ENCODE peak calls at places on chromosome 13, in seven cellular contexts. H, L, Y, B, N, Q and U are unnamed samples.

GRCh38 chr13:114107686-114108081 is 24.7 kb downstream of the RASA3 start:
- DNase-seq in H (peak; percentile 41), L (no peak), Y (no peak), B (no peak), N (no peak), Q (no peak), U (no peak)

GRCh38 chr13:73835138-73835721 is 299.0 kb downstream of the KLF12 start:
- DNase-seq in H (peak; percentile 33), L (peak; percentile 22), Y (peak; percentile 26), B (peak; percentile 39), N (peak; percentile 30), Q (no peak), U (peak; percentile 16)

GRCh38 chr13:73057284-73058025 is 1.4 kb upstream of the KLF5 start:
- DNase-seq in H (no peak), L (no peak), Y (no peak), B (no peak), N (no peak), Q (no peak), U (no peak)

GRCh38 chr13:23679214-23679613 is 109.0 kb downstream of the TNFRSF19 start:
- DNase-seq in H (no peak), L (no peak), Y (no peak), B (no peak), N (no peak), Q (no peak), U (no peak)

GRCh38 chr13:99970761-99971575 is 599 bp downstream of the ZIC5 start:
- DNase-seq in H (peak; percentile 50), L (no peak), Y (peak; percentile 66), B (no peak), N (no peak), Q (peak; percentile 84), U (no peak)

GRCh38 chr13:37226966-37227365 is 121.5 kb upstream of the CSNK1A1L start:
- DNase-seq in H (no peak), L (no peak), Y (no peak), B (no peak), N (no peak), Q (no peak), U (no peak)

GRCh38 chr13:37914781-37915391 is 45.3 kb upstream of the TRPC4 start:
- DNase-seq in H (no peak), L (no peak), Y (no peak), B (no peak), N (no peak), Q (peak; percentile 53), U (no peak)

GRCh38 chr13:30766957-30767603 is 31.7 kb downstream of the ALOX5AP start:
- DNase-seq in H (no peak), L (no peak), Y (no peak), B (no peak), N (peak; percentile 59), Q (no peak), U (no peak)

GRCh38 chr13:96223231-96223630 is 133.3 kb downstream of the HS6ST3 start:
- DNase-seq in H (no peak), L (no peak), Y (no peak), B (no peak), N (no peak), Q (no peak), U (no peak)

GRCh38 chr13:40175639-40176038 is 490.8 kb downstream of the FOXO1 start:
- DNase-seq in H (no peak), L (no peak), Y (no peak), B (no peak), N (no peak), Q (no peak), U (no peak)

GRCh38 chr13:20127563-20128458 is 33.0 kb downstream of the GJA3 start:
- DNase-seq in H (peak; percentile 87), L (no peak), Y (no peak), B (peak; percentile 53), N (no peak), Q (peak; percentile 84), U (no peak)
- TF ChIP-seq JUND in H (no peak), L (no peak), Y (no peak), B (no peak), N (no peak), Q (no peak), U (no peak)

DNA sequence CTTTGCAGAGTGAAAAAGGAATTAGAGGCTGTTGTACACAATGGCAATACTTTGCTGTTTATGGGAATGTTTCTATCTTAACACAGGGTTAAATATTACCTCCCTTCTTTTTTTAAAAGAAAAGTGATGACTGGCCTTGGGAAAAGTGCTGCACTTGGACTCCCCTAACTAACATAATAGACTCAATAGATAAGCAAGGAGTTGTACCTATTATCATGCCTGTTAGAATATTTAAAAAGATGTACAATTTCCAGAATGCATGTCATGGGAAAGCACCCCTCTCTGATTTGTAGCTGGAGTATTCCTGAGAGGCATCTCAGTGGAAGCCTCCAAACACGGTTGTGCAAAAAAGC is 79.3 kb upstream of the GPC6 start:
- DNase-seq in H (no peak), L (no peak), Y (no peak), B (no peak), N (no peak), Q (no peak), U (no peak)
- TF ChIP-seq JUND in H (no peak), L (no peak), Y (no peak), B (no peak), N (no peak), Q (no peak), U (no peak)

GRCh38 chr13:110408286-110408685 is 101.2 kb downstream of the COL4A2 start:
- DNase-seq in H (no peak), L (no peak), Y (no peak), B (no peak), N (no peak), Q (no peak), U (no peak)

GRCh38 chr13:110407021-110407420 is 99.9 kb downstream of the COL4A2 start:
- DNase-seq in H (no peak), L (no peak), Y (no peak), B (no peak), N (no peak), Q (no peak), U (no peak)

GRCh38 chr13:110409581-110409992 is 102.5 kb downstream of the COL4A2 start:
- DNase-seq in H (no peak), L (no peak), Y (no peak), B (no peak), N (no peak), Q (no peak), U (no peak)

GRCh38 chr13:110405597-110406450 is 98.7 kb downstream of the COL4A2 start:
- DNase-seq in H (no peak), L (no peak), Y (no peak), B (no peak), N (no peak), Q (no peak), U (no peak)

DNA sequence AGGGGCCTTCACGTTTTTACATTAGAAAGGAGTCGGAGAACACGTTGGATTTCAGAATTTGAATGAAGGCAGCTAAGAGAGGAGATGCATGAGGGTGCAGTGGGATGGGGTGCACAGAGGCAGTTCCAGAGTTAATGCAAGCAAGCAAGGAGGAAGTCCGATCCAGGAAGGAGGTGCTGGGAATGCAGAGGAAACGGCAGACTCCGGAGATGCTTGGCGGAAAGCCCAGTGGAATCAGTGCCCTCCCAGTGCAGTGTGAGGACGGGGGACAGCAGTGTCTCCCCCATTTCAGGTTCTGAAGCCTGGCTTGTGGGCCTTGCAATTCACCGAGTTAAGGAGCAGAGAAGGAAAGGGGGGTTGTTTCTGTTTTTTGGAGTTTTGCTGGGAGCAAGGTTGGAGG is 100.4 kb downstream of the COL4A2 start:
- DNase-seq in H (no peak), L (no peak), Y (no peak), B (no peak), N (no peak), Q (no peak), U (no peak)
- TF ChIP-seq JUND in H (no peak), L (no peak), Y (no peak), B (no peak), N (no peak), Q (no peak), U (no peak)

DNA sequence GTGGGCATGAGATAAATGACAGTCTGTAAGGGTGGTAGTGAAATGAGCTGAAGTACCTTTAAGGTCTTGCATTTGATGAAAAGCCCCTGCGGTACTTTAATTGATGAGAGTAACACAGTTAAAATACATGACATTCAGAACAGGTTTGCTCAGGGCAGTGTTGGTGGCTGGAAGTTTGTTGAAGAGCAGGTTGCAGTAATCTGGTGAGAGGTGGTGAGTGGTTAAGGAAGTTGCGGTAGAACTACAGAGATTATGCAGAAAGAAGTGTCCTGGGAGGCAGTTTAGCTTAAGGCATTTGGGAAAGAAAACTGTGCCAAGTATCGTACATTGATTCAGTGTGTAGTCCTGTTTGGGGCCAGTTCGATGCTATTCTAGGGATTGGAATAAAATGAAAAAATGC is 42.6 kb downstream of the SLAIN1 start:
- DNase-seq in H (no peak), L (no peak), Y (no peak), B (no peak), N (no peak), Q (no peak), U (no peak)
- TF ChIP-seq JUND in H (no peak), L (no peak), Y (no peak), B (no peak), N (no peak), Q (no peak), U (no peak)

GRCh38 chr13:27044837-27045570 is 126.6 kb downstream of the USP12 start:
- DNase-seq in H (no peak), L (no peak), Y (no peak), B (no peak), N (peak; percentile 33), Q (peak; percentile 35), U (no peak)
- TF ChIP-seq JUND in H (no peak), L (no peak), Y (no peak), B (no peak), N (no peak), Q (no peak), U (no peak)

GRCh38 chr13:97574926-97575325 is 141.0 kb downstream of the RAP2A start:
- DNase-seq in H (no peak), L (peak; percentile 31), Y (no peak), B (peak; percentile 38), N (no peak), Q (peak; percentile 48), U (peak; percentile 83)
- TF ChIP-seq JUND in H (no peak), L (no peak), Y (no peak), B (no peak), N (no peak), Q (no peak), U (no peak)

GRCh38 chr13:31927219-31927653 is 104.3 kb upstream of the FRY start:
- DNase-seq in H (no peak), L (no peak), Y (no peak), B (peak; percentile 19), N (no peak), Q (no peak), U (no peak)
- TF ChIP-seq JUND in H (no peak), L (no peak), Y (no peak), B (no peak), N (no peak), Q (no peak), U (no peak)

DNA sequence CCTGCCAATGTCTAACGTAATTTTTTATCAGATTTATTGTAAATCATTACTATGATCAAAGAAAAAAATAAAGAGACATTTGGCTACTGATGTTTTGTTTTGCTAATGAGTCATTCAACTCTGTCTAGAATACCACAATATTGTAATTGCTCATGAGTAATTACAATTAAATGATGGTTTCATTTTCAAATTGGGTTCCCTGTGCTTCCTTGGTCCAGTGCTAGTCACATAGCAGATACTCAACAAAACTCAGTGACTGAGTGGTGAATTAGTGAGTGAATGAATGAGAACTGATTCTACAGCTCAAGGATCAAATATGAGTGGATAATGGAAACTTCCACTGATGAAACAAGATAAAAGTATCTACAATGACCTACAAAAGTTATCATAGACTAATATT is 304.7 kb downstream of the POU4F1 start:
- DNase-seq in H (no peak), L (no peak), Y (no peak), B (no peak), N (no peak), Q (no peak), U (no peak)
- TF ChIP-seq JUND in H (no peak), L (no peak), Y (no peak), B (no peak), N (no peak), Q (no peak), U (no peak)